ENCODE peak calls at places on chromosomes 2 and 18, in five cellular contexts. N is GM04503; W is T-cell; F is NCI-H774; J is activated T-cell treated with anti-CD3 and anti-CD28 coated beads, Interleukin-2, amount 50 U/mL, for 24 hours. U is an unnamed sample.

GRCh38 chr18:77858331-77858730 is 608.7 kb downstream of the GALR1 start:
- DNase-seq in F (peak), J (no peak), W (no peak), N (no peak), U (no peak)

GRCh38 chr2:196101325-196101981 is 32.8 kb upstream of the DNAH7 start:
- DNase-seq in N (no peak), W (no peak), J (peak), F (no peak), U (no peak)

GRCh38 chr18:79626905-79627749 is 52.5 kb upstream of the CTDP1 start:
- DNase-seq in W (no peak), F (no peak), J (no peak), N (no peak), U (no peak)

GRCh38 chr2:24568492-24568891 is 77.4 kb downstream of the NCOA1 start:
- DNase-seq in J (no peak), F (peak), N (no peak), W (no peak), U (no peak)

GRCh38 chr2:221103930-221104329 is 468.2 kb downstream of the EPHA4 start:
- DNase-seq in W (no peak), N (no peak), J (no peak), F (no peak), U (no peak)

GRCh38 chr2:196515041-196515440 is 124.5 kb upstream of the CCDC150 start:
- DNase-seq in J (no peak), W (no peak), F (peak), N (no peak), U (no peak)

GRCh38 chr2:204663816-204664421 is 118.6 kb downstream of the PARD3B start:
- DNase-seq in N (no peak), W (no peak), J (no peak), F (no peak), U (no peak)

GRCh38 chr2:21928292-21928691 is 804.5 kb downstream of the TDRD15 start:
- DNase-seq in N (no peak), W (no peak), J (no peak), F (no peak), U (no peak)

GRCh38 chr2:20077411-20077940 is 26.0 kb upstream of the LAPTM4A start:
- DNase-seq in W (no peak), F (no peak), J (no peak), N (no peak), U (no peak)

GRCh38 chr2:101003278-101003775 is 1.2 kb downstream of the RPL31 start:
- DNase-seq in J (no peak), F (no peak), W (no peak), N (no peak), U (no peak)

GRCh38 chr2:127176371-127177311 is 43.5 kb downstream of the CYP27C1 start:
- DNase-seq in F (no peak), W (no peak), N (peak), J (no peak), U (no peak)

GRCh38 chr2:2843969-2844548 is 513.0 kb upstream of the MYT1L start:
- DNase-seq in J (no peak), W (no peak), N (no peak), F (no peak), U (no peak)

GRCh38 chr2:236485519-236485918 is 84.1 kb upstream of the ACKR3 start:
- DNase-seq in F (no peak), N (no peak), W (no peak), J (no peak), U (no peak)

GRCh38 chr2:237421542-237422047 is 7.6 kb upstream of the COL6A3 start:
- DNase-seq in W (peak), J (peak), N (no peak), F (peak), U (peak)

GRCh38 chr18:2532797-2533196 is 38.5 kb downstream of the METTL4 start:
- DNase-seq in J (no peak), F (no peak), W (no peak), N (no peak), U (no peak)

GRCh38 chr18:45447364-45448265 is 167.7 kb upstream of the SLC14A2 start:
- DNase-seq in J (no peak), N (no peak), F (no peak), W (no peak), U (no peak)

GRCh38 chr18:33034212-33034611 is 261.4 kb upstream of the KLHL14 start:
- DNase-seq in J (no peak), W (no peak), N (no peak), F (no peak), U (no peak)

GRCh38 chr2:71926860-71927756 is 220.6 kb downstream of the CYP26B1 start:
- DNase-seq in F (no peak), J (no peak), N (no peak), W (no peak), U (no peak)

GRCh38 chr2:103174711-103175110 is 412.9 kb downstream of the TMEM182 start:
- DNase-seq in W (no peak), J (no peak), N (no peak), F (no peak), U (no peak)

GRCh38 chr2:167381349-167381748 is 493.1 kb downstream of the XIRP2 start:
- DNase-seq in F (no peak), W (no peak), N (no peak), J (no peak), U (no peak)

GRCh38 chr2:148874868-148875341 is at the start of gene KIF5C:
- DNase-seq in W (peak), F (peak), N (no peak), J (peak), U (peak)

GRCh38 chr2:129698593-129698992 is 280.9 kb upstream of the RAB6C start:
- DNase-seq in W (no peak), F (no peak), J (no peak), N (no peak), U (no peak)

GRCh38 chr18:59416818-59417217 is 57.8 kb upstream of the LMAN1 start:
- DNase-seq in F (no peak), W (no peak), J (no peak), N (no peak), U (no peak)

GRCh38 chr2:102391530-102391929 is 31.4 kb upstream of the IL18RAP start:
- DNase-seq in J (no peak), F (no peak), N (no peak), W (no peak), U (no peak)

GRCh38 chr2:167939513-167940360 is 307.7 kb downstream of the STK39 start:
- DNase-seq in W (no peak), J (no peak), N (no peak), F (no peak), U (no peak)

GRCh38 chr2:196059491-196059960 is 9.1 kb downstream of the DNAH7 start:
- DNase-seq in J (no peak), W (no peak), F (no peak), N (no peak), U (no peak)

GRCh38 chr2:54945401-54946219 is 104.6 kb downstream of the RTN4 start:
- DNase-seq in J (no peak), W (no peak), N (peak), F (no peak), U (no peak)

GRCh38 chr2:108635630-108636354 is 83.5 kb upstream of the RANBP2 start:
- DNase-seq in J (no peak), W (no peak), N (no peak), F (no peak), U (no peak)

GRCh38 chr2:20182241-20182931 is 42.5 kb downstream of the SDC1 start:
- DNase-seq in F (no peak), N (no peak), W (no peak), J (no peak), U (no peak)

GRCh38 chr2:85926931-85927527 is 38.2 kb upstream of the ST3GAL5 start:
- DNase-seq in F (no peak), N (no peak), J (no peak), W (no peak), U (no peak)